ENCODE peak calls at places on chromosome 13, in eight cellular contexts. One of them, this sample, is unnamed.

GRCh38 chr13:80213201-80213600 is 127.7 kb downstream of the SPRY2 start:
- DNase-seq in adrenal gland: no peak
- DNase-seq in activated CD8-positive, alpha-beta memory T cell treated with anti-CD3 and anti-CD28 coated beads for 1 hour: no peak
- DNase-seq in stimulated activated CD8-positive, alpha-beta memory T cell treated with anti-CD3 and anti-CD28 coated beads, Interleukin-7, amount 100 ng/mL, for 4 hours: no peak
- DNase-seq in Right ventricle myocardium superior: no peak
- DNase-seq in neural crest cell: no peak
- DNase-seq in mucosa of descending colon: no peak
- DNase-seq in lower leg skin: no peak
- DNase-seq in this sample: no peak

GRCh38 chr13:96089749-96090239 is at the start of gene HS6ST3:
- DNase-seq in adrenal gland: peak
- DNase-seq in mucosa of descending colon: no peak
- DNase-seq in neural crest cell: peak
- DNase-seq in Right ventricle myocardium superior: peak
- DNase-seq in stimulated activated CD8-positive, alpha-beta memory T cell treated with anti-CD3 and anti-CD28 coated beads, Interleukin-7, amount 100 ng/mL, for 4 hours: no peak
- DNase-seq in activated CD8-positive, alpha-beta memory T cell treated with anti-CD3 and anti-CD28 coated beads for 1 hour: no peak
- DNase-seq in lower leg skin: no peak
- DNase-seq in this sample: no peak

GRCh38 chr13:106357198-106357597 is 178.3 kb downstream of the EFNB2 start:
- DNase-seq in activated CD8-positive, alpha-beta memory T cell treated with anti-CD3 and anti-CD28 coated beads for 1 hour: no peak
- DNase-seq in adrenal gland: no peak
- DNase-seq in Right ventricle myocardium superior: no peak
- DNase-seq in lower leg skin: no peak
- DNase-seq in mucosa of descending colon: no peak
- DNase-seq in stimulated activated CD8-positive, alpha-beta memory T cell treated with anti-CD3 and anti-CD28 coated beads, Interleukin-7, amount 100 ng/mL, for 4 hours: no peak
- DNase-seq in neural crest cell: no peak
- DNase-seq in this sample: peak

GRCh38 chr13:94761407-94761806 is 49.1 kb upstream of the SOX21 start:
- DNase-seq in adrenal gland: no peak
- DNase-seq in activated CD8-positive, alpha-beta memory T cell treated with anti-CD3 and anti-CD28 coated beads for 1 hour: no peak
- DNase-seq in Right ventricle myocardium superior: no peak
- DNase-seq in mucosa of descending colon: no peak
- DNase-seq in stimulated activated CD8-positive, alpha-beta memory T cell treated with anti-CD3 and anti-CD28 coated beads, Interleukin-7, amount 100 ng/mL, for 4 hours: no peak
- DNase-seq in lower leg skin: no peak
- DNase-seq in neural crest cell: no peak
- DNase-seq in this sample: no peak

GRCh38 chr13:94272038-94272437 is 207.4 kb downstream of the DCT start:
- DNase-seq in mucosa of descending colon: no peak
- DNase-seq in Right ventricle myocardium superior: no peak
- DNase-seq in stimulated activated CD8-positive, alpha-beta memory T cell treated with anti-CD3 and anti-CD28 coated beads, Interleukin-7, amount 100 ng/mL, for 4 hours: no peak
- DNase-seq in adrenal gland: no peak
- DNase-seq in activated CD8-positive, alpha-beta memory T cell treated with anti-CD3 and anti-CD28 coated beads for 1 hour: no peak
- DNase-seq in lower leg skin: no peak
- DNase-seq in neural crest cell: no peak
- DNase-seq in this sample: no peak

GRCh38 chr13:97974773-97975172 is 21.3 kb downstream of the IPO5 start:
- DNase-seq in stimulated activated CD8-positive, alpha-beta memory T cell treated with anti-CD3 and anti-CD28 coated beads, Interleukin-7, amount 100 ng/mL, for 4 hours: no peak
- DNase-seq in neural crest cell: no peak
- DNase-seq in activated CD8-positive, alpha-beta memory T cell treated with anti-CD3 and anti-CD28 coated beads for 1 hour: no peak
- DNase-seq in Right ventricle myocardium superior: no peak
- DNase-seq in mucosa of descending colon: no peak
- DNase-seq in lower leg skin: no peak
- DNase-seq in adrenal gland: no peak
- DNase-seq in this sample: no peak

GRCh38 chr13:44149821-44150220 is 223.8 kb upstream of the SERP2 start:
- DNase-seq in lower leg skin: no peak
- DNase-seq in stimulated activated CD8-positive, alpha-beta memory T cell treated with anti-CD3 and anti-CD28 coated beads, Interleukin-7, amount 100 ng/mL, for 4 hours: no peak
- DNase-seq in neural crest cell: no peak
- DNase-seq in adrenal gland: no peak
- DNase-seq in activated CD8-positive, alpha-beta memory T cell treated with anti-CD3 and anti-CD28 coated beads for 1 hour: no peak
- DNase-seq in Right ventricle myocardium superior: no peak
- DNase-seq in mucosa of descending colon: no peak
- DNase-seq in this sample: no peak

GRCh38 chr13:94860981-94861407 is 148.6 kb upstream of the SOX21 start:
- DNase-seq in activated CD8-positive, alpha-beta memory T cell treated with anti-CD3 and anti-CD28 coated beads for 1 hour: no peak
- DNase-seq in Right ventricle myocardium superior: no peak
- DNase-seq in adrenal gland: no peak
- DNase-seq in stimulated activated CD8-positive, alpha-beta memory T cell treated with anti-CD3 and anti-CD28 coated beads, Interleukin-7, amount 100 ng/mL, for 4 hours: no peak
- DNase-seq in neural crest cell: no peak
- DNase-seq in mucosa of descending colon: peak
- DNase-seq in lower leg skin: no peak
- DNase-seq in this sample: no peak

GRCh38 chr13:43303040-43303729 is 279.8 kb downstream of the DNAJC15 start:
- DNase-seq in stimulated activated CD8-positive, alpha-beta memory T cell treated with anti-CD3 and anti-CD28 coated beads, Interleukin-7, amount 100 ng/mL, for 4 hours: no peak
- DNase-seq in neural crest cell: peak
- DNase-seq in lower leg skin: no peak
- DNase-seq in activated CD8-positive, alpha-beta memory T cell treated with anti-CD3 and anti-CD28 coated beads for 1 hour: no peak
- DNase-seq in adrenal gland: peak
- DNase-seq in Right ventricle myocardium superior: peak
- DNase-seq in mucosa of descending colon: peak
- DNase-seq in this sample: peak

GRCh38 chr13:23956106-23956505 is 58.8 kb upstream of the C1QTNF9B start:
- DNase-seq in neural crest cell: no peak
- DNase-seq in lower leg skin: no peak
- DNase-seq in activated CD8-positive, alpha-beta memory T cell treated with anti-CD3 and anti-CD28 coated beads for 1 hour: no peak
- DNase-seq in stimulated activated CD8-positive, alpha-beta memory T cell treated with anti-CD3 and anti-CD28 coated beads, Interleukin-7, amount 100 ng/mL, for 4 hours: no peak
- DNase-seq in mucosa of descending colon: peak
- DNase-seq in Right ventricle myocardium superior: no peak
- DNase-seq in adrenal gland: no peak
- DNase-seq in this sample: no peak

GRCh38 chr13:40271511-40271910 is 394.9 kb downstream of the FOXO1 start:
- DNase-seq in Right ventricle myocardium superior: peak
- DNase-seq in stimulated activated CD8-positive, alpha-beta memory T cell treated with anti-CD3 and anti-CD28 coated beads, Interleukin-7, amount 100 ng/mL, for 4 hours: no peak
- DNase-seq in lower leg skin: no peak
- DNase-seq in mucosa of descending colon: peak
- DNase-seq in neural crest cell: no peak
- DNase-seq in activated CD8-positive, alpha-beta memory T cell treated with anti-CD3 and anti-CD28 coated beads for 1 hour: no peak
- DNase-seq in adrenal gland: no peak
- DNase-seq in this sample: peak

GRCh38 chr13:44951184-44951583 is 38.1 kb downstream of the NUFIP1 start:
- DNase-seq in neural crest cell: no peak
- DNase-seq in activated CD8-positive, alpha-beta memory T cell treated with anti-CD3 and anti-CD28 coated beads for 1 hour: no peak
- DNase-seq in Right ventricle myocardium superior: no peak
- DNase-seq in mucosa of descending colon: no peak
- DNase-seq in adrenal gland: no peak
- DNase-seq in stimulated activated CD8-positive, alpha-beta memory T cell treated with anti-CD3 and anti-CD28 coated beads, Interleukin-7, amount 100 ng/mL, for 4 hours: no peak
- DNase-seq in lower leg skin: no peak
- DNase-seq in this sample: no peak

GRCh38 chr13:75831389-75831788 is 195.3 kb downstream of the LMO7 start:
- DNase-seq in Right ventricle myocardium superior: no peak
- DNase-seq in lower leg skin: no peak
- DNase-seq in neural crest cell: no peak
- DNase-seq in stimulated activated CD8-positive, alpha-beta memory T cell treated with anti-CD3 and anti-CD28 coated beads, Interleukin-7, amount 100 ng/mL, for 4 hours: no peak
- DNase-seq in mucosa of descending colon: no peak
- DNase-seq in activated CD8-positive, alpha-beta memory T cell treated with anti-CD3 and anti-CD28 coated beads for 1 hour: no peak
- DNase-seq in adrenal gland: no peak
- DNase-seq in this sample: no peak

GRCh38 chr13:21034602-21035190 is 26.7 kb downstream of the LATS2 start:
- DNase-seq in activated CD8-positive, alpha-beta memory T cell treated with anti-CD3 and anti-CD28 coated beads for 1 hour: no peak
- DNase-seq in Right ventricle myocardium superior: peak
- DNase-seq in adrenal gland: no peak
- DNase-seq in neural crest cell: no peak
- DNase-seq in stimulated activated CD8-positive, alpha-beta memory T cell treated with anti-CD3 and anti-CD28 coated beads, Interleukin-7, amount 100 ng/mL, for 4 hours: no peak
- DNase-seq in lower leg skin: no peak
- DNase-seq in mucosa of descending colon: no peak
- DNase-seq in this sample: no peak

GRCh38 chr13:49238621-49239020 is 9.1 kb upstream of the CDADC1 start:
- DNase-seq in activated CD8-positive, alpha-beta memory T cell treated with anti-CD3 and anti-CD28 coated beads for 1 hour: no peak
- DNase-seq in lower leg skin: no peak
- DNase-seq in stimulated activated CD8-positive, alpha-beta memory T cell treated with anti-CD3 and anti-CD28 coated beads, Interleukin-7, amount 100 ng/mL, for 4 hours: no peak
- DNase-seq in neural crest cell: no peak
- DNase-seq in adrenal gland: no peak
- DNase-seq in Right ventricle myocardium superior: no peak
- DNase-seq in mucosa of descending colon: no peak
- DNase-seq in this sample: no peak

GRCh38 chr13:32850311-32851052 is 165.7 kb upstream of the KL start:
- DNase-seq in mucosa of descending colon: peak
- DNase-seq in stimulated activated CD8-positive, alpha-beta memory T cell treated with anti-CD3 and anti-CD28 coated beads, Interleukin-7, amount 100 ng/mL, for 4 hours: no peak
- DNase-seq in lower leg skin: no peak
- DNase-seq in adrenal gland: no peak
- DNase-seq in activated CD8-positive, alpha-beta memory T cell treated with anti-CD3 and anti-CD28 coated beads for 1 hour: no peak
- DNase-seq in Right ventricle myocardium superior: no peak
- DNase-seq in neural crest cell: no peak
- DNase-seq in this sample: no peak

GRCh38 chr13:114112231-114112825 is 20.1 kb downstream of the RASA3 start:
- DNase-seq in adrenal gland: no peak
- DNase-seq in mucosa of descending colon: no peak
- DNase-seq in stimulated activated CD8-positive, alpha-beta memory T cell treated with anti-CD3 and anti-CD28 coated beads, Interleukin-7, amount 100 ng/mL, for 4 hours: no peak
- DNase-seq in lower leg skin: no peak
- DNase-seq in activated CD8-positive, alpha-beta memory T cell treated with anti-CD3 and anti-CD28 coated beads for 1 hour: no peak
- DNase-seq in neural crest cell: no peak
- DNase-seq in Right ventricle myocardium superior: no peak
- DNase-seq in this sample: no peak

GRCh38 chr13:110216403-110217041 is 90.4 kb downstream of the COL4A1 start:
- DNase-seq in stimulated activated CD8-positive, alpha-beta memory T cell treated with anti-CD3 and anti-CD28 coated beads, Interleukin-7, amount 100 ng/mL, for 4 hours: no peak
- DNase-seq in mucosa of descending colon: no peak
- DNase-seq in adrenal gland: peak
- DNase-seq in activated CD8-positive, alpha-beta memory T cell treated with anti-CD3 and anti-CD28 coated beads for 1 hour: no peak
- DNase-seq in Right ventricle myocardium superior: no peak
- DNase-seq in lower leg skin: no peak
- DNase-seq in neural crest cell: no peak
- DNase-seq in this sample: no peak

GRCh38 chr13:40146586-40147240 is 491.3 kb downstream of the COG6 start:
- DNase-seq in adrenal gland: no peak
- DNase-seq in Right ventricle myocardium superior: no peak
- DNase-seq in stimulated activated CD8-positive, alpha-beta memory T cell treated with anti-CD3 and anti-CD28 coated beads, Interleukin-7, amount 100 ng/mL, for 4 hours: no peak
- DNase-seq in activated CD8-positive, alpha-beta memory T cell treated with anti-CD3 and anti-CD28 coated beads for 1 hour: no peak
- DNase-seq in neural crest cell: no peak
- DNase-seq in lower leg skin: no peak
- DNase-seq in mucosa of descending colon: no peak
- DNase-seq in this sample: no peak

GRCh38 chr13:75771818-75772217 is 135.7 kb downstream of the LMO7 start:
- DNase-seq in adrenal gland: no peak
- DNase-seq in activated CD8-positive, alpha-beta memory T cell treated with anti-CD3 and anti-CD28 coated beads for 1 hour: no peak
- DNase-seq in neural crest cell: no peak
- DNase-seq in mucosa of descending colon: no peak
- DNase-seq in lower leg skin: no peak
- DNase-seq in stimulated activated CD8-positive, alpha-beta memory T cell treated with anti-CD3 and anti-CD28 coated beads, Interleukin-7, amount 100 ng/mL, for 4 hours: no peak
- DNase-seq in Right ventricle myocardium superior: no peak
- DNase-seq in this sample: no peak

GRCh38 chr13:95267662-95268369 is 33.4 kb downstream of the ABCC4 start:
- DNase-seq in stimulated activated CD8-positive, alpha-beta memory T cell treated with anti-CD3 and anti-CD28 coated beads, Interleukin-7, amount 100 ng/mL, for 4 hours: no peak
- DNase-seq in activated CD8-positive, alpha-beta memory T cell treated with anti-CD3 and anti-CD28 coated beads for 1 hour: no peak
- DNase-seq in lower leg skin: no peak
- DNase-seq in Right ventricle myocardium superior: no peak
- DNase-seq in mucosa of descending colon: no peak
- DNase-seq in neural crest cell: no peak
- DNase-seq in adrenal gland: no peak
- DNase-seq in this sample: no peak

GRCh38 chr13:46667687-46668281 is 114.8 kb downstream of the LRCH1 start:
- DNase-seq in activated CD8-positive, alpha-beta memory T cell treated with anti-CD3 and anti-CD28 coated beads for 1 hour: no peak
- DNase-seq in adrenal gland: no peak
- DNase-seq in stimulated activated CD8-positive, alpha-beta memory T cell treated with anti-CD3 and anti-CD28 coated beads, Interleukin-7, amount 100 ng/mL, for 4 hours: no peak
- DNase-seq in Right ventricle myocardium superior: no peak
- DNase-seq in mucosa of descending colon: no peak
- DNase-seq in neural crest cell: no peak
- DNase-seq in lower leg skin: no peak
- DNase-seq in this sample: no peak

GRCh38 chr13:97834255-97834654 is 119.2 kb upstream of the IPO5 start:
- DNase-seq in neural crest cell: no peak
- DNase-seq in adrenal gland: no peak
- DNase-seq in stimulated activated CD8-positive, alpha-beta memory T cell treated with anti-CD3 and anti-CD28 coated beads, Interleukin-7, amount 100 ng/mL, for 4 hours: no peak
- DNase-seq in Right ventricle myocardium superior: no peak
- DNase-seq in mucosa of descending colon: no peak
- DNase-seq in lower leg skin: no peak
- DNase-seq in activated CD8-positive, alpha-beta memory T cell treated with anti-CD3 and anti-CD28 coated beads for 1 hour: no peak
- DNase-seq in this sample: no peak

GRCh38 chr13:106617561-106617960 is 49.6 kb upstream of the ARGLU1 start:
- DNase-seq in Right ventricle myocardium superior: no peak
- DNase-seq in neural crest cell: no peak
- DNase-seq in mucosa of descending colon: no peak
- DNase-seq in lower leg skin: no peak
- DNase-seq in activated CD8-positive, alpha-beta memory T cell treated with anti-CD3 and anti-CD28 coated beads for 1 hour: no peak
- DNase-seq in stimulated activated CD8-positive, alpha-beta memory T cell treated with anti-CD3 and anti-CD28 coated beads, Interleukin-7, amount 100 ng/mL, for 4 hours: no peak
- DNase-seq in adrenal gland: no peak
- DNase-seq in this sample: no peak

GRCh38 chr13:25085125-25085742 is 10.7 kb upstream of the PABPC3 start:
- DNase-seq in Right ventricle myocardium superior: no peak
- DNase-seq in mucosa of descending colon: peak
- DNase-seq in activated CD8-positive, alpha-beta memory T cell treated with anti-CD3 and anti-CD28 coated beads for 1 hour: no peak
- DNase-seq in neural crest cell: peak
- DNase-seq in adrenal gland: peak
- DNase-seq in stimulated activated CD8-positive, alpha-beta memory T cell treated with anti-CD3 and anti-CD28 coated beads, Interleukin-7, amount 100 ng/mL, for 4 hours: no peak
- DNase-seq in lower leg skin: no peak
- DNase-seq in this sample: peak

GRCh38 chr13:95704510-95704909 is 27.6 kb downstream of the DNAJC3 start:
- DNase-seq in mucosa of descending colon: no peak
- DNase-seq in stimulated activated CD8-positive, alpha-beta memory T cell treated with anti-CD3 and anti-CD28 coated beads, Interleukin-7, amount 100 ng/mL, for 4 hours: no peak
- DNase-seq in adrenal gland: no peak
- DNase-seq in Right ventricle myocardium superior: no peak
- DNase-seq in neural crest cell: no peak
- DNase-seq in activated CD8-positive, alpha-beta memory T cell treated with anti-CD3 and anti-CD28 coated beads for 1 hour: no peak
- DNase-seq in lower leg skin: no peak
- DNase-seq in this sample: no peak

GRCh38 chr13:87536499-87536898 is 134.7 kb upstream of the SLITRK5 start:
- DNase-seq in lower leg skin: no peak
- DNase-seq in adrenal gland: no peak
- DNase-seq in mucosa of descending colon: no peak
- DNase-seq in activated CD8-positive, alpha-beta memory T cell treated with anti-CD3 and anti-CD28 coated beads for 1 hour: no peak
- DNase-seq in stimulated activated CD8-positive, alpha-beta memory T cell treated with anti-CD3 and anti-CD28 coated beads, Interleukin-7, amount 100 ng/mL, for 4 hours: no peak
- DNase-seq in neural crest cell: no peak
- DNase-seq in Right ventricle myocardium superior: no peak
- DNase-seq in this sample: no peak

GRCh38 chr13:99528547-99528946 is 27.3 kb downstream of the TM9SF2 start:
- DNase-seq in Right ventricle myocardium superior: no peak
- DNase-seq in mucosa of descending colon: peak
- DNase-seq in activated CD8-positive, alpha-beta memory T cell treated with anti-CD3 and anti-CD28 coated beads for 1 hour: no peak
- DNase-seq in adrenal gland: no peak
- DNase-seq in stimulated activated CD8-positive, alpha-beta memory T cell treated with anti-CD3 and anti-CD28 coated beads, Interleukin-7, amount 100 ng/mL, for 4 hours: no peak
- DNase-seq in lower leg skin: no peak
- DNase-seq in neural crest cell: no peak
- DNase-seq in this sample: no peak

GRCh38 chr13:86986448-86986847 is 684.7 kb upstream of the SLITRK5 start:
- DNase-seq in stimulated activated CD8-positive, alpha-beta memory T cell treated with anti-CD3 and anti-CD28 coated beads, Interleukin-7, amount 100 ng/mL, for 4 hours: no peak
- DNase-seq in neural crest cell: no peak
- DNase-seq in adrenal gland: no peak
- DNase-seq in Right ventricle myocardium superior: no peak
- DNase-seq in activated CD8-positive, alpha-beta memory T cell treated with anti-CD3 and anti-CD28 coated beads for 1 hour: no peak
- DNase-seq in mucosa of descending colon: no peak
- DNase-seq in lower leg skin: no peak
- DNase-seq in this sample: no peak

GRCh38 chr13:48586591-48587103 is 53.8 kb upstream of the RCBTB2 start:
- DNase-seq in Right ventricle myocardium superior: peak
- DNase-seq in adrenal gland: no peak
- DNase-seq in mucosa of descending colon: peak
- DNase-seq in stimulated activated CD8-positive, alpha-beta memory T cell treated with anti-CD3 and anti-CD28 coated beads, Interleukin-7, amount 100 ng/mL, for 4 hours: no peak
- DNase-seq in neural crest cell: no peak
- DNase-seq in lower leg skin: no peak
- DNase-seq in activated CD8-positive, alpha-beta memory T cell treated with anti-CD3 and anti-CD28 coated beads for 1 hour: no peak
- DNase-seq in this sample: peak

GRCh38 chr13:46469064-46469463 is 82.0 kb upstream of the RUBCNL start:
- DNase-seq in Right ventricle myocardium superior: no peak
- DNase-seq in lower leg skin: no peak
- DNase-seq in stimulated activated CD8-positive, alpha-beta memory T cell treated with anti-CD3 and anti-CD28 coated beads, Interleukin-7, amount 100 ng/mL, for 4 hours: no peak
- DNase-seq in mucosa of descending colon: peak
- DNase-seq in activated CD8-positive, alpha-beta memory T cell treated with anti-CD3 and anti-CD28 coated beads for 1 hour: no peak
- DNase-seq in neural crest cell: no peak
- DNase-seq in adrenal gland: no peak
- DNase-seq in this sample: no peak

GRCh38 chr13:114080739-114081561 is 51.5 kb downstream of the RASA3 start:
- DNase-seq in adrenal gland: no peak
- DNase-seq in stimulated activated CD8-positive, alpha-beta memory T cell treated with anti-CD3 and anti-CD28 coated beads, Interleukin-7, amount 100 ng/mL, for 4 hours: no peak
- DNase-seq in activated CD8-positive, alpha-beta memory T cell treated with anti-CD3 and anti-CD28 coated beads for 1 hour: no peak
- DNase-seq in mucosa of descending colon: no peak
- DNase-seq in neural crest cell: no peak
- DNase-seq in lower leg skin: no peak
- DNase-seq in Right ventricle myocardium superior: peak
- DNase-seq in this sample: no peak

GRCh38 chr13:51452391-51453307 is at the start of gene INTS6:
- DNase-seq in lower leg skin: peak
- DNase-seq in stimulated activated CD8-positive, alpha-beta memory T cell treated with anti-CD3 and anti-CD28 coated beads, Interleukin-7, amount 100 ng/mL, for 4 hours: peak
- DNase-seq in Right ventricle myocardium superior: peak
- DNase-seq in mucosa of descending colon: peak
- DNase-seq in activated CD8-positive, alpha-beta memory T cell treated with anti-CD3 and anti-CD28 coated beads for 1 hour: peak
- DNase-seq in adrenal gland: peak
- DNase-seq in neural crest cell: peak
- DNase-seq in this sample: peak

This sample was measured in pons.